ENCODE peak calls at places on chromosomes 4 and X, in eight cellular contexts. B is astrocyte, H is WERI-Rb-1, X is GM13976, F is glutamatergic neuron, Z is stomach, T is AG09319, O is upper lobe of right lung. K is an unnamed sample.

GRCh38 chr4:102311912-102312311 is 33.4 kb downstream of the SLC39A8 start:
- DNase-seq in F (no peak), Z (no peak), X (no peak), O (no peak), T (no peak), H (no peak), B (no peak), K (no peak)

GRCh38 chrX:17192111-17192510 is 182.9 kb upstream of the NHS start:
- DNase-seq in Z (no peak), F (no peak), O (no peak), X (no peak), H (no peak), T (no peak), B (peak), K (no peak)

GRCh38 chr4:151015458-151016344 is 617 bp upstream of the LRBA start:
- DNase-seq in Z (peak), O (peak), F (peak), H (peak), B (peak), T (no peak), X (peak), K (no peak)

GRCh38 chr4:7000421-7001176 is 42.6 kb upstream of the TADA2B start:
- DNase-seq in B (no peak), F (no peak), X (no peak), O (no peak), Z (no peak), H (no peak), T (no peak), K (no peak)

GRCh38 chr4:158313566-158313965 is 103.3 kb downstream of the TMEM144 start:
- DNase-seq in F (no peak), O (no peak), Z (no peak), T (no peak), X (no peak), B (peak), H (no peak), K (no peak)

GRCh38 chr4:4492161-4492847 is 49.5 kb downstream of the STX18 start:
- DNase-seq in H (no peak), O (no peak), X (peak), Z (no peak), B (no peak), F (no peak), T (no peak), K (no peak)

GRCh38 chrX:73849054-73849453 is 286.1 kb downstream of the CHIC1 start:
- DNase-seq in X (no peak), T (no peak), O (no peak), H (no peak), Z (no peak), B (no peak), F (no peak), K (no peak)

GRCh38 chr4:94545296-94545695 is 93.6 kb downstream of the PDLIM5 start:
- DNase-seq in H (no peak), F (no peak), T (no peak), Z (no peak), B (peak), X (no peak), O (no peak), K (no peak)

GRCh38 chr4:159137176-159137575 is 34.3 kb downstream of the RAPGEF2 start:
- DNase-seq in O (no peak), H (no peak), X (no peak), F (no peak), Z (no peak), T (no peak), B (no peak), K (no peak)

GRCh38 chr4:13956947-13957346 is 329.4 kb upstream of the BOD1L1 start:
- DNase-seq in Z (no peak), F (no peak), B (no peak), H (no peak), T (no peak), O (no peak), X (no peak), K (no peak)

GRCh38 chr4:41887821-41888699 is 47.2 kb upstream of the TMEM33 start:
- DNase-seq in H (peak), B (peak), O (no peak), F (peak), T (peak), Z (peak), X (no peak), K (no peak)

GRCh38 chr4:120667102-120667501 is 255.4 kb downstream of the PRDM5 start:
- DNase-seq in Z (no peak), H (no peak), B (no peak), X (no peak), F (no peak), T (no peak), O (no peak), K (no peak)

GRCh38 chr4:36172650-36173049 is 71.7 kb downstream of the ARAP2 start:
- DNase-seq in H (no peak), X (no peak), B (no peak), Z (no peak), F (no peak), O (no peak), T (no peak), K (no peak)

GRCh38 chr4:120658772-120659171 is 263.8 kb downstream of the PRDM5 start:
- DNase-seq in T (no peak), X (no peak), B (no peak), F (no peak), O (no peak), Z (no peak), H (no peak), K (no peak)

GRCh38 chr4:102867278-102868152 is 1.3 kb upstream of the CISD2 start:
- DNase-seq in Z (no peak), B (no peak), X (no peak), H (no peak), O (no peak), F (no peak), T (no peak), K (no peak)

GRCh38 chr4:111400736-111401135 is 744.5 kb upstream of the FAM241A start:
- DNase-seq in X (no peak), T (peak), H (no peak), B (peak), O (no peak), Z (no peak), F (no peak), K (no peak)

GRCh38 chrX:10008483-10009056 is 41.4 kb downstream of the CLDN34 start:
- DNase-seq in O (no peak), B (peak), Z (no peak), T (no peak), X (no peak), H (no peak), F (no peak), K (no peak)

GRCh38 chr4:185867770-185868169 is 55.8 kb upstream of the SORBS2 start:
- DNase-seq in O (no peak), F (no peak), B (no peak), T (no peak), H (no peak), Z (no peak), X (no peak), K (no peak)

GRCh38 chr4:99811850-99812249 is 4.8 kb upstream of the DAPP1 start:
- DNase-seq in X (peak), F (no peak), B (no peak), O (no peak), Z (no peak), H (no peak), T (no peak), K (no peak)

GRCh38 chr4:74654230-74654681 is 140.1 kb downstream of the BTC start:
- DNase-seq in H (no peak), T (no peak), X (no peak), B (peak), O (no peak), F (no peak), Z (no peak), K (no peak)

GRCh38 chr4:138255917-138256597 is 13.9 kb upstream of the SLC7A11 start:
- DNase-seq in H (no peak), Z (peak), X (no peak), O (no peak), B (no peak), T (no peak), F (no peak), K (no peak)

GRCh38 chr4:73573794-73574528 is 46.3 kb downstream of the RASSF6 start:
- DNase-seq in X (peak), T (peak), F (peak), Z (peak), B (peak), O (no peak), H (peak), K (no peak)

GRCh38 chr4:101367201-101367600 is 19.9 kb upstream of the PPP3CA start:
- DNase-seq in F (no peak), T (no peak), B (peak), X (no peak), Z (no peak), O (no peak), H (no peak), K (no peak)

GRCh38 chr4:146095091-146095690 is 80.3 kb upstream of the LSM6 start:
- DNase-seq in Z (no peak), B (peak), H (peak), X (no peak), F (no peak), O (no peak), T (peak), K (no peak)

GRCh38 chrX:133321441-133321840 is 93.8 kb downstream of the GPC4 start:
- DNase-seq in O (no peak), F (no peak), Z (no peak), X (no peak), B (peak), T (no peak), H (no peak), K (no peak)

GRCh38 chr4:188976644-188977115 is 837.4 kb downstream of the TRIML1 start:
- DNase-seq in Z (no peak), H (no peak), B (peak), O (no peak), X (no peak), F (no peak), T (peak), K (no peak)

GRCh38 chrX:116204947-116205346 is 34.4 kb downstream of the AGTR2 start:
- DNase-seq in O (no peak), H (no peak), T (no peak), X (no peak), B (peak), Z (no peak), F (no peak), K (no peak)

GRCh38 chrX:41333744-41333993 is 293 bp upstream of the DDX3X start:
- DNase-seq in O (no peak), F (peak), Z (no peak), H (no peak), B (peak), T (peak), X (peak), K (no peak)

GRCh38 chr4:127545271-127545670 is 87.5 kb upstream of the INTU start:
- DNase-seq in X (no peak), Z (no peak), F (no peak), H (no peak), B (no peak), T (no peak), O (no peak), K (no peak)

GRCh38 chrX:19772759-19773623 is 114.4 kb downstream of the SH3KBP1 start:
- DNase-seq in B (no peak), O (no peak), Z (no peak), H (no peak), X (no peak), F (no peak), T (no peak), K (no peak)

GRCh38 chrX:123080065-123080464 is 104.0 kb upstream of the GRIA3 start:
- DNase-seq in Z (no peak), H (no peak), F (no peak), B (no peak), T (no peak), O (no peak), X (no peak), K (no peak)

GRCh38 chr4:126354784-126355183 is 1040.0 kb downstream of the FAT4 start:
- DNase-seq in T (no peak), X (no peak), O (no peak), F (no peak), Z (no peak), H (no peak), B (no peak), K (no peak)

DNA sequence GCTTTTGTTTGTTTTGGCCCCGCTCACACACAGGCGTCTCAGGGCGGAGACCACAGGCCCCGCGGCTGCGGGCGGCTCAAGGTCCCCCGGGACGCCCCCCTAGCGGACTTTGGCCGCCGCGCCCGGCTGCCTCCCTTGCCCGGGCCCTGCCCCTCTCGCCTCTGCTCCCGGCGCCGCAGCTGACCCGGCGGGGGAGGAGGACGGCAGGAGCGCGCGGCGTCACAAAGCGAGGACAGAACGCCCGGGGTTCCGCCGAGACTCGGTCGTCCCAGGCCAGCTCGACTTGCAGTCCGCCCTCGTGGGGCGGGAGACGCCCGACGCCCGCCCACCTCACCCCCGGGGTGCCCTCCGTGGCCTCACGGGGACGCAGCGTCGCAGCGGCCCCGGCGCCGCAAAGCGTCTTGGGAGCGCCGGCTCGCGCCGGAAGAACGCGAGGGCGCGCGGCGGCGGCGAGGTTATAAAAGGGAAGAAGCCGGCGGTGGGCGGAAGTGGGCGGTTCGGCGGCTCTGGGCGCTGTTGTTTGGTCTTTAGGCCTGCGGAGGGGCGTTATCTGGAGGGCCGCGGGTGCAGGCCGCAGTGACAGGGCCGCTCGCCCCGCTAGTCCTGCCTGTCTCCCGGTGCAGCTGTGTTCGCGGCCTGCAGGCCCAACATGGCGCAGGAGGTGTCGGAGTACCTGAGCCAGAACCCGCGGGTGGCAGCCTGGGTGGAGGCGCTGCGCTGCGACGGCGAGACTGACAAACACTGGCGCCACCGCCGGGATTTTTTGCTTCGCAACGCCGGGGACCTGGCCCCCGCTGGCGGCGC is at the start of gene CDKN2AIP:
- DNase-seq in B (peak), F (peak), X (peak), T (peak), H (peak), O (peak), Z (peak), K (peak)
- TF ChIP-seq CTCF in B (no peak), F (peak), X (no peak), T (no peak), H (no peak), O (no peak), Z (no peak), K (peak)

GRCh38 chrX:149198980-149199732 is 305.9 kb downstream of the IDS start:
- DNase-seq in Z (no peak), T (no peak), O (no peak), B (no peak), F (no peak), X (no peak), H (no peak), K (no peak)
- TF ChIP-seq CTCF in Z (no peak), T (no peak), O (no peak), B (no peak), F (no peak), X (no peak), H (no peak), K (no peak)

DNA sequence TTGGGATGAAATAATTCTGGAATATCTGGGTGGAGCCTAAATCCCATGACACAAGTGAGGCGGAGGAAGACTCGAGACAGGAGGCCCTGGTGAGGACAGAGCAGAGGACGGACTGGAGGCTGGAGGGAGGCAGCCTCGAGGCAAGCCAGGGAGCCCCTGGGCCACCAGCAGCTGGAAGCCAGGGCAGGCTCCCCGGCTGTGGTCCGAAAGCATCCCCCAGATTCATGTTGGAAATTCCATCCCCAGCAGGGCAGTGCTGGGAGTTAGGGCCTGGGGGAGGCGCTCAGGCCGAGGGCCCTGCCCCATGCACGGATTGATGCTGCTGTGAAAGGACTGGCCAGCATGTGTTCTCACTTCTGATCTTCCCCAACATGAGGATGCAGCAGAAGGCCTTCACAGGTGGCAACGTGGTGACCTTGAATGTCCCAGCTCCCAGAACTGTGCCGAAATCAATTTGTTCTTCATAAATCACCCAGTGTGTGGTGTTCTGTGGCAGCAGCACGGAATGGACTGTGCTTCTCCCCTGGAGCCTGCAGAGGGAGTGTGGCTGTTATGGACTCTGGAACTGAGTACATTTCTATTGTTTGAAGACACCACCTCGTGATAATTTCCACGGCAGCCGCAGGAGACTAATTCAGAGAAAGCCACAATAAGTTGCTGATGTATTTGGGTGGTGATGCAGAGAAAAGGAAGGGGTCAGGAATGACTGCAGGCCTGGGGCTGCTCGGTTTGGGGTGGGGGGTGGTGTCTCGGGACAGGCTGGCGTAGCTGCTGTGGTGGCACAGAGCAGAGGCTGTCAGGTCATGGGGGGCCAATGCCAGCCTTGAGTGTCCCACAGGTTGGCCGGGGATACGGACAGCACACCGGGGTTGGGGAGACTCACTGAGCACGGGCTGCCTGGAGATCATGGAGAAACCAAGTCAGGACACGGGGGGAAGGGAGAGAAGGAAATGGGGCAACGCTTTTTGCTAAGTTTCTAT is 56.9 kb downstream of the PCGF3 start:
- DNase-seq in O (no peak), Z (no peak), H (peak), T (no peak), F (peak), X (no peak), B (peak), K (peak)
- TF ChIP-seq CTCF in O (no peak), Z (no peak), H (peak), T (peak), F (peak), X (no peak), B (peak), K (peak)

DNA sequence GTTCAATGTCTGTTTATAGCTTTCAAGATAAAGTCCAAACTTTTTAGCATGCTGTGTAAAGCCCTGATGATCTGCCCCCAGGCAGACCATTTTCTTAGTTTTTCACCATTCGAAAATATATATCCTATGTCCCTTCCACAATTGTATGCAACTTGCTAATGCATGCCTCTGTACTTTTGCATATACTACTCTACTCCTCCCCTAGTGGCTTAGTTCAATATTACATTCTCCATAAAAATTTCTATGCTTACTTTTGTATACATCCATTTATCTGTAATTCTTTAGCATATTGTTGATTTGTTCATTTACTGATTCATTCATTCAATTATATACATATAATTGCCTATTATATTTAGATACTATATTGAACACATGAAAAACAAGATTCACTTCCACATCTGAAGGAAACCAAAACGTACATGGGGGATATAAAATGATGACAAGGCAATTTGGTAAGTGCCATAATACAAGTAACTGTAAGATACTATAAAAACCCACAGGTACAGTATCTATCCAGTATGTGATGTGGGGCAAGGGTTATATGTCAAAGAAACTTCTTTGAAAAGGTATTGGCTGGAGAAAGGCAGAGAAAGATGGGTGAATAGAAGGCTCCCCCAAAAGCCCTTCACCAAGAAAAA is 902.5 kb downstream of the FAM133A start:
- DNase-seq in O (no peak), F (no peak), Z (no peak), H (no peak), T (no peak), X (no peak), B (no peak), K (no peak)
- TF ChIP-seq CTCF in O (no peak), F (peak), Z (no peak), H (no peak), T (peak), X (no peak), B (no peak), K (peak)

DNA sequence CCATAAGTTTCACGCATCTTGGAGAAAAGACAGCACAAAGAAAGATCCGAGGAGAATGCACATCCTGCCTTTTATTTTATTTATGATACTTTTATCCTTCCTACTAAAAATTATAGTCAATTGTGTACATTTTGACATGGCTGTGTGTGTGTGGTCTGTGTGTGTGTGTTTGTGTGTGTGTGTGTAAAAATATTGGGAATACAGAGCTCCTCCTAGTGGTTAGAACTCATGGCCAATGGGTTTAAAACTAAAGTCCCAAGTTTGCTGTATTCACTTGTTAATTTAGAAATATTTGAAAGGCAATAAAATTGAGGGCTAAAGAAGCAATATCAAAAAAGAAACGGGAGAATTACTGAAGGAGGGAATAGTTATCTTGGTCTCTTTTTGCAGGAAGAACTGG is 47.5 kb downstream of the NKX6-1 start:
- DNase-seq in Z (no peak), H (no peak), O (no peak), T (no peak), B (peak), X (no peak), F (no peak), K (no peak)
- TF ChIP-seq CTCF in Z (no peak), H (peak), O (peak), T (peak), B (peak), X (no peak), F (peak), K (peak)

DNA sequence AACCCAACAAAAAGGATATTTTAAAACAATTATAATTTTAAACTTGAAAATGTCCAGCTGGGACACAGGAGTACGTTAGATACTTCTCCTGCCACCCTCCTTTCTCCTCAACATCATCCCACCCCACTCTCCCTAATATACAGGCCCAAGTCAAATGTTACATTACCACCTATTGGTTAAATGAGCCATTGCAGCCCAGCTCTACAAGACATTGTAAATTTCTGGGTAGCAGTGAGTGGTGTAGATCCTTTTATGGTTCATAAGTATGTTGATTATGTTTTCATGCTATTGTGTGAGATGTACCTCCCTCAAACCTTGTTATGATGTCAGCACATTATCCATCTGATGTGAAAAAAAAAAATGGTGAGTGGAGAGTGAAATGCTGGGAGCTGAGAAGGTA is 187.1 kb upstream of the BCOR start:
- DNase-seq in X (no peak), B (no peak), F (no peak), O (no peak), H (no peak), T (no peak), Z (no peak), K (no peak)
- TF ChIP-seq CTCF in X (no peak), B (no peak), F (no peak), O (no peak), H (peak), T (no peak), Z (no peak), K (no peak)

K was measured in chondrocyte.